ENCODE peak calls at places on chromosomes 2 and 18, in nine cellular contexts. D is DMS153, B is skeletal muscle cell, I is HFFc6, N is astrocyte of the spinal cord, Y is stromal cell of bone marrow, L is hypothalamus, H is GM20000, P is HT-29. W is an unnamed sample.

GRCh38 chr2:235756491-235756890 is 262.6 kb downstream of the AGAP1 start:
- DNase-seq in D (no peak), I (no peak), L (no peak), P (no peak), N (no peak), B (no peak), H (no peak), Y (no peak), W (no peak)

GRCh38 chr2:199315299-199316179 is 142.2 kb downstream of the SATB2 start:
- DNase-seq in B (peak), P (peak), N (peak), D (no peak), Y (no peak), I (no peak), L (no peak), H (no peak), W (no peak)

GRCh38 chr2:204533629-204534370 is 11.5 kb upstream of the PARD3B start:
- DNase-seq in I (peak), N (peak), H (no peak), L (no peak), D (no peak), B (no peak), Y (peak), P (peak), W (peak)

GRCh38 chr2:159971365-159972122 is 90.9 kb downstream of the PLA2R1 start:
- DNase-seq in I (no peak), D (no peak), N (no peak), L (no peak), Y (no peak), B (no peak), H (no peak), P (no peak), W (no peak)

GRCh38 chr2:69159988-69160387 is 147.0 kb downstream of the ANTXR1 start:
- DNase-seq in Y (no peak), P (peak), L (no peak), N (no peak), I (no peak), D (no peak), H (no peak), B (no peak), W (no peak)

GRCh38 chr18:12048010-12048826 is 45.4 kb upstream of the ANKRD62 start:
- DNase-seq in B (no peak), Y (no peak), P (no peak), N (no peak), D (no peak), H (no peak), L (no peak), I (no peak), W (no peak)

GRCh38 chr2:66390811-66391210 is 44.1 kb upstream of the MEIS1 start:
- DNase-seq in D (no peak), I (no peak), B (no peak), H (no peak), Y (no peak), N (no peak), P (peak), L (no peak), W (no peak)

GRCh38 chr2:175180701-175181103 is 808 bp downstream of the ATP5MC3 start:
- DNase-seq in N (peak), P (no peak), H (peak), Y (no peak), I (peak), D (no peak), L (no peak), B (no peak), W (no peak)

GRCh38 chr2:11288431-11288830 is 56.0 kb downstream of the ROCK2 start:
- DNase-seq in B (no peak), L (no peak), H (no peak), I (no peak), N (no peak), D (no peak), Y (no peak), P (no peak), W (no peak)

GRCh38 chr2:220575963-220576362 is 948.5 kb downstream of the SLC4A3 start:
- DNase-seq in N (peak), D (no peak), B (no peak), I (no peak), Y (no peak), P (no peak), L (no peak), H (no peak), W (no peak)

GRCh38 chr2:112483821-112484220 is 1.9 kb downstream of the TTL start:
- DNase-seq in I (no peak), N (no peak), Y (no peak), P (peak), H (no peak), L (no peak), B (no peak), D (no peak), W (peak)

GRCh38 chr2:152716805-152717241 is 438 bp downstream of the PRPF40A start:
- DNase-seq in N (no peak), D (no peak), I (no peak), P (no peak), H (peak), Y (no peak), B (no peak), L (no peak), W (no peak)

GRCh38 chr2:72579595-72580180 is 246.1 kb downstream of the EXOC6B start:
- DNase-seq in N (peak), L (no peak), B (no peak), D (peak), Y (peak), P (peak), I (peak), H (peak), W (peak)

GRCh38 chr2:215493370-215493769 is 57.5 kb upstream of the FN1 start:
- DNase-seq in B (no peak), D (no peak), H (no peak), Y (no peak), L (no peak), N (no peak), I (no peak), P (no peak), W (no peak)

GRCh38 chr18:33010149-33010548 is 237.3 kb upstream of the KLHL14 start:
- DNase-seq in N (peak), B (no peak), H (no peak), P (no peak), Y (no peak), L (no peak), I (no peak), D (no peak), W (no peak)

GRCh38 chr18:72849671-72850070 is 18.1 kb downstream of the NETO1 start:
- DNase-seq in P (no peak), H (no peak), L (no peak), I (no peak), N (peak), B (no peak), Y (no peak), D (no peak), W (no peak)

GRCh38 chr2:7010376-7010775 is 93.2 kb downstream of the RNF144A start:
- DNase-seq in P (no peak), Y (peak), D (no peak), H (no peak), B (peak), I (no peak), L (no peak), N (peak), W (no peak)

GRCh38 chr2:144489315-144489920 is 30.5 kb downstream of the ZEB2 start:
- DNase-seq in Y (no peak), P (no peak), B (no peak), L (no peak), D (peak), I (no peak), H (no peak), N (no peak), W (no peak)

GRCh38 chr2:11102466-11102865 is 52.8 kb upstream of the SLC66A3 start:
- DNase-seq in P (no peak), B (no peak), I (no peak), D (no peak), L (no peak), H (no peak), Y (no peak), N (no peak), W (no peak)

GRCh38 chr18:58941426-58942099 is 76.9 kb downstream of the ZNF532 start:
- DNase-seq in Y (no peak), P (no peak), N (no peak), D (no peak), H (no peak), L (no peak), B (no peak), I (no peak), W (no peak)

GRCh38 chr2:102251042-102251848 is 60.1 kb upstream of the IL1RL1 start:
- DNase-seq in H (peak), I (no peak), D (peak), P (peak), L (peak), B (no peak), N (peak), Y (no peak), W (peak)

GRCh38 chr2:233460726-233461431 is 105.7 kb downstream of the USP40 start:
- DNase-seq in P (peak), Y (no peak), H (no peak), B (no peak), I (no peak), N (no peak), D (peak), L (peak), W (peak)

GRCh38 chr18:48730010-48730409 is 191.2 kb downstream of the CTIF start:
- DNase-seq in I (no peak), L (no peak), Y (no peak), N (no peak), P (no peak), B (no peak), D (no peak), H (no peak), W (no peak)

GRCh38 chr2:46508734-46509133 is 29.4 kb downstream of the TMEM247 start:
- DNase-seq in N (no peak), H (no peak), Y (no peak), D (no peak), P (no peak), L (no peak), I (no peak), B (no peak), W (peak)

GRCh38 chr2:232887171-232887850 is 17.2 kb downstream of the SNORC start:
- DNase-seq in B (no peak), Y (no peak), D (no peak), N (no peak), I (no peak), L (no peak), P (no peak), H (no peak), W (peak)

GRCh38 chr2:38690499-38691420 is 24.8 kb downstream of the GALM start:
- DNase-seq in I (peak), N (peak), B (peak), H (no peak), P (peak), D (no peak), L (no peak), Y (peak), W (peak)

GRCh38 chr2:44348385-44348784 is 12.9 kb downstream of the PREPL start:
- DNase-seq in I (peak), D (no peak), Y (peak), H (no peak), P (no peak), L (no peak), N (peak), B (no peak), W (peak)

GRCh38 chr2:24793752-24794477 is 690 bp downstream of the CENPO start:
- DNase-seq in I (peak), L (no peak), D (no peak), B (no peak), P (peak), N (peak), H (peak), Y (no peak), W (no peak)

GRCh38 chr2:233047206-233047605 is 12.9 kb upstream of the INPP5D start:
- DNase-seq in N (no peak), D (no peak), L (no peak), P (no peak), B (no peak), I (no peak), H (no peak), Y (no peak), W (no peak)

GRCh38 chr2:232761301-232761907 is 15.0 kb downstream of the KCNJ13 start:
- DNase-seq in D (no peak), I (peak), L (no peak), Y (no peak), N (peak), P (peak), B (no peak), H (peak), W (peak)

GRCh38 chr2:109275120-109276040 is 146.4 kb downstream of the SH3RF3 start:
- DNase-seq in H (no peak), I (no peak), D (peak), L (no peak), N (no peak), P (no peak), Y (no peak), B (no peak), W (peak)

GRCh38 chr2:233301811-233302210 is 5.8 kb upstream of the SAG start:
- DNase-seq in B (no peak), N (no peak), Y (no peak), H (no peak), I (no peak), P (no peak), D (no peak), L (no peak), W (no peak)

GRCh38 chr2:14324308-14324707 is 308.2 kb upstream of the LRATD1 start:
- DNase-seq in D (no peak), P (no peak), N (no peak), Y (no peak), L (no peak), H (no peak), B (peak), I (no peak), W (no peak)

GRCh38 chr2:4549811-4550210 is 846.4 kb downstream of the DCDC2C start:
- DNase-seq in H (no peak), L (no peak), N (no peak), B (no peak), P (no peak), Y (no peak), I (no peak), D (no peak), W (no peak)

GRCh38 chr18:3500016-3500415 is 50.0 kb downstream of the TGIF1 start:
- DNase-seq in D (no peak), Y (no peak), H (no peak), I (no peak), P (no peak), L (no peak), N (no peak), B (no peak), W (peak)

GRCh38 chr2:229340086-229340760 is 69.1 kb upstream of the PID1 start:
- DNase-seq in D (no peak), Y (no peak), B (peak), P (no peak), I (peak), H (no peak), L (no peak), N (peak), W (no peak)

GRCh38 chr2:233076749-233077148 is 16.6 kb downstream of the INPP5D start:
- DNase-seq in B (no peak), P (no peak), L (no peak), D (no peak), H (no peak), Y (no peak), I (no peak), N (no peak), W (no peak)

GRCh38 chr2:64128943-64129391 is 15.3 kb downstream of the PELI1 start:
- DNase-seq in Y (no peak), N (no peak), L (no peak), D (no peak), B (no peak), H (peak), P (no peak), I (no peak), W (no peak)

W was measured in osteoblast.